ENCODE peak calls at places on chromosomes 16 and 17, in four cellular contexts. One of them, this sample, is unnamed.

GRCh38 chr16:67248401-67249177 is at the start of gene SLC9A5:
- DNase-seq in breast epithelium: no peak
- DNase-seq in body of pancreas: no peak
- DNase-seq in IMR-90: no peak
- DNase-seq in this sample: no peak

GRCh38 chr17:50689251-50689650 is 18.5 kb downstream of the ANKRD40 start:
- DNase-seq in breast epithelium: no peak
- DNase-seq in body of pancreas: no peak
- DNase-seq in IMR-90: peak; percentile 66
- DNase-seq in this sample: no peak

GRCh38 chr17:38456031-38456815 is 28.0 kb downstream of the ARHGAP23 start:
- DNase-seq in breast epithelium: no peak
- DNase-seq in body of pancreas: no peak
- DNase-seq in IMR-90: no peak
- DNase-seq in this sample: no peak

GRCh38 chr16:49562228-49562627 is 188.6 kb downstream of the C16orf78 start:
- DNase-seq in breast epithelium: no peak
- DNase-seq in body of pancreas: no peak
- DNase-seq in IMR-90: no peak
- DNase-seq in this sample: no peak

GRCh38 chr17:56440391-56440790 is 153.1 kb upstream of the NOG start:
- DNase-seq in breast epithelium: no peak
- DNase-seq in body of pancreas: no peak
- DNase-seq in IMR-90: peak; percentile 24
- DNase-seq in this sample: no peak

GRCh38 chr16:695355-696089 is 5.3 kb upstream of the WDR24 start:
- DNase-seq in breast epithelium: peak; percentile 74
- DNase-seq in body of pancreas: no peak
- DNase-seq in IMR-90: no peak
- DNase-seq in this sample: no peak

GRCh38 chr17:1126801-1127550 is 52.8 kb downstream of the ABR start:
- DNase-seq in breast epithelium: no peak
- DNase-seq in body of pancreas: no peak
- DNase-seq in IMR-90: no peak
- DNase-seq in this sample: no peak

GRCh38 chr16:61237804-61238485 is 798.3 kb downstream of the CDH8 start:
- DNase-seq in breast epithelium: no peak
- DNase-seq in body of pancreas: no peak
- DNase-seq in IMR-90: no peak
- DNase-seq in this sample: no peak

GRCh38 chr16:47848481-47849109 is 307.2 kb downstream of the ABCC12 start:
- DNase-seq in breast epithelium: no peak
- DNase-seq in body of pancreas: no peak
- DNase-seq in IMR-90: peak; percentile 55
- DNase-seq in this sample: no peak

GRCh38 chr17:258045-258734 is 76.7 kb upstream of the DOC2B start:
- DNase-seq in breast epithelium: peak; percentile 14
- DNase-seq in body of pancreas: no peak
- DNase-seq in IMR-90: no peak
- DNase-seq in this sample: no peak

GRCh38 chr17:7001562-7001961 is 5.7 kb downstream of the ALOX12 start:
- DNase-seq in breast epithelium: no peak
- DNase-seq in body of pancreas: no peak
- DNase-seq in IMR-90: no peak
- DNase-seq in this sample: no peak

GRCh38 chr16:29903579-29903978 is 3.3 kb downstream of the ASPHD1 start:
- DNase-seq in breast epithelium: no peak
- DNase-seq in body of pancreas: no peak
- DNase-seq in IMR-90: no peak
- DNase-seq in this sample: no peak

GRCh38 chr16:81158964-81159363 is 62.8 kb upstream of the GCSH start:
- DNase-seq in breast epithelium: no peak
- DNase-seq in body of pancreas: no peak
- DNase-seq in IMR-90: no peak
- DNase-seq in this sample: no peak

GRCh38 chr17:3762922-3763776 is 37.8 kb downstream of the ITGAE start:
- DNase-seq in breast epithelium: no peak
- DNase-seq in body of pancreas: no peak
- DNase-seq in IMR-90: no peak
- DNase-seq in this sample: no peak

GRCh38 chr16:7013990-7014389 is 318.7 kb upstream of the RBFOX1 start:
- DNase-seq in breast epithelium: no peak
- DNase-seq in body of pancreas: no peak
- DNase-seq in IMR-90: peak; percentile 5
- DNase-seq in this sample: no peak

GRCh38 chr16:7200320-7200719 is 132.3 kb upstream of the RBFOX1 start:
- DNase-seq in breast epithelium: no peak
- DNase-seq in body of pancreas: no peak
- DNase-seq in IMR-90: no peak
- DNase-seq in this sample: no peak

GRCh38 chr17:13777003-13777402 is 175.3 kb upstream of the HS3ST3A1 start:
- DNase-seq in breast epithelium: no peak
- DNase-seq in body of pancreas: no peak
- DNase-seq in IMR-90: no peak
- DNase-seq in this sample: no peak

GRCh38 chr16:84281077-84281476 is 13.6 kb upstream of the WFDC1 start:
- DNase-seq in breast epithelium: no peak
- DNase-seq in body of pancreas: no peak
- DNase-seq in IMR-90: peak; percentile 9
- DNase-seq in this sample: no peak

GRCh38 chr16:21301895-21302291 is 23.8 kb upstream of the CRYM start:
- DNase-seq in breast epithelium: no peak
- DNase-seq in body of pancreas: no peak
- DNase-seq in IMR-90: peak; percentile 8
- DNase-seq in this sample: no peak

GRCh38 chr16:21302454-21302853 is 24.4 kb upstream of the CRYM start:
- DNase-seq in breast epithelium: no peak
- DNase-seq in body of pancreas: no peak
- DNase-seq in IMR-90: peak; percentile 3
- DNase-seq in this sample: no peak

GRCh38 chr16:21300309-21301167 is 22.4 kb upstream of the CRYM start:
- DNase-seq in breast epithelium: peak; percentile 92
- DNase-seq in body of pancreas: peak; percentile 99
- DNase-seq in IMR-90: peak; percentile 100
- DNase-seq in this sample: peak; percentile 51

GRCh38 chr16:21301168-21301894 is 23.2 kb upstream of the CRYM start:
- DNase-seq in breast epithelium: peak; percentile 70
- DNase-seq in body of pancreas: peak; percentile 82
- DNase-seq in IMR-90: peak; percentile 61
- DNase-seq in this sample: no peak

GRCh38 chr16:21302898-21303528 is 24.9 kb upstream of the CRYM start:
- DNase-seq in breast epithelium: no peak
- DNase-seq in body of pancreas: no peak
- DNase-seq in IMR-90: peak; percentile 93
- DNase-seq in this sample: no peak
- H3K27ac ChIP-seq in breast epithelium: no peak overlapping the region
- H3K27ac ChIP-seq in body of pancreas: no peak overlapping the region
- H3K27ac ChIP-seq in IMR-90: no peak overlapping the region
- H3K27ac ChIP-seq in this sample: peak overlapping the region; percentile 90

DNA sequence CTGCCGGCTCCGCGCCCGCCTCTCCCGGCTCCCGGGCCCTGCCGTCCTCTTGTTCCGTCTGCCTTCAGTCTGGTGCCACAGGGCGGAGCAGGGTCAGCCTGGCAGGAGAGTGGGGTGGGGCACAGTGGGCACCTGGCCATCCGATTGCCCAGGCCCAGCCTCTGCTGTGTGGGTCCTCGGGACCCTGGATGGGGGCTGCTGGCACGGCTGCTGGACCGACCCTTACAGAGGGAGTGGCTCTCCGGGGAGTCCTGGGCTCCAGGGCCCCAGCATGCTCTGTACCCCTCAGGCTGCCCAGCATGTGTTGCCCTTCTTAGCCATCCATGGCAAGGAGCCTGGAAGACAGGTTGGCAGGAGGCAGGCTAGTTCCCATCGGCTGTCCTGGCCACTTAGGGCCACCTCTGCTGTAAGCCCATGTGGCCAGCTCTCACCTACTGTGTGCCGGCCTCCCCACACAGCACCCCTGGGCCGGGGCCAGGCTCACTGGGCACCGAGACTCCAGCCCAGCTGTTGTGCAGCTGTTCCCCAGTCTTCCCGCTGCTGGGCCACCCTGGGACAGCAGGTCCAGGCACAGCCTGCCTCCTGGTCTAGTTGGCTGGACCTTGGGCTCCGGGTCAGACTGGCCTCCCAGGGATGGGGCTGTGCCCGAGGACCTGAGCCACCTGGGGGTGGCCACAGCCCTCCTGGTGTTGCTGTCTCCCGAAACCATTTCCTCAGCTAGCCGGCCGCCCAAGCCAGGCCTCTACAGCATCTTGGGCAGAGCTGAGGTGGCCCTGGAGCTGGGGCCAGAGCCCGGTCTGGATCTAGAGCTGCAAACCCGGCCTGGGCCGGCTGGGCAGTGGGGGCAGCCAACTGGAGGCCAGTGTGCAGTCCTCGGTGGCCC is 24.9 kb downstream of the BAHCC1 start:
- DNase-seq in breast epithelium: no peak
- DNase-seq in body of pancreas: no peak
- DNase-seq in IMR-90: no peak
- DNase-seq in this sample: no peak
- H3K4me1 ChIP-seq in breast epithelium: peaks cover 42% of the 10 kb centered on the region
- H3K4me1 ChIP-seq in body of pancreas: peaks cover 68% of the 10 kb centered on the region
- H3K4me1 ChIP-seq in IMR-90: peaks cover 54% of the 10 kb centered on the region
- H3K4me1 ChIP-seq in this sample: peaks cover 78% of the 10 kb centered on the region

GRCh38 chr17:21301593-21302550 is 17.4 kb downstream of the MAP2K3 start:
- DNase-seq in breast epithelium: no peak
- DNase-seq in body of pancreas: no peak
- DNase-seq in IMR-90: no peak
- DNase-seq in this sample: no peak

GRCh38 chr17:21302711-21303425 is 18.4 kb downstream of the MAP2K3 start:
- DNase-seq in breast epithelium: no peak
- DNase-seq in body of pancreas: no peak
- DNase-seq in IMR-90: no peak
- DNase-seq in this sample: no peak

GRCh38 chr17:21298983-21299519 is 14.5 kb downstream of the MAP2K3 start:
- DNase-seq in breast epithelium: no peak
- DNase-seq in body of pancreas: no peak
- DNase-seq in IMR-90: no peak
- DNase-seq in this sample: no peak

GRCh38 chr17:21299981-21300600 is 15.6 kb downstream of the MAP2K3 start:
- DNase-seq in breast epithelium: no peak
- DNase-seq in body of pancreas: no peak
- DNase-seq in IMR-90: no peak
- DNase-seq in this sample: no peak

DNA sequence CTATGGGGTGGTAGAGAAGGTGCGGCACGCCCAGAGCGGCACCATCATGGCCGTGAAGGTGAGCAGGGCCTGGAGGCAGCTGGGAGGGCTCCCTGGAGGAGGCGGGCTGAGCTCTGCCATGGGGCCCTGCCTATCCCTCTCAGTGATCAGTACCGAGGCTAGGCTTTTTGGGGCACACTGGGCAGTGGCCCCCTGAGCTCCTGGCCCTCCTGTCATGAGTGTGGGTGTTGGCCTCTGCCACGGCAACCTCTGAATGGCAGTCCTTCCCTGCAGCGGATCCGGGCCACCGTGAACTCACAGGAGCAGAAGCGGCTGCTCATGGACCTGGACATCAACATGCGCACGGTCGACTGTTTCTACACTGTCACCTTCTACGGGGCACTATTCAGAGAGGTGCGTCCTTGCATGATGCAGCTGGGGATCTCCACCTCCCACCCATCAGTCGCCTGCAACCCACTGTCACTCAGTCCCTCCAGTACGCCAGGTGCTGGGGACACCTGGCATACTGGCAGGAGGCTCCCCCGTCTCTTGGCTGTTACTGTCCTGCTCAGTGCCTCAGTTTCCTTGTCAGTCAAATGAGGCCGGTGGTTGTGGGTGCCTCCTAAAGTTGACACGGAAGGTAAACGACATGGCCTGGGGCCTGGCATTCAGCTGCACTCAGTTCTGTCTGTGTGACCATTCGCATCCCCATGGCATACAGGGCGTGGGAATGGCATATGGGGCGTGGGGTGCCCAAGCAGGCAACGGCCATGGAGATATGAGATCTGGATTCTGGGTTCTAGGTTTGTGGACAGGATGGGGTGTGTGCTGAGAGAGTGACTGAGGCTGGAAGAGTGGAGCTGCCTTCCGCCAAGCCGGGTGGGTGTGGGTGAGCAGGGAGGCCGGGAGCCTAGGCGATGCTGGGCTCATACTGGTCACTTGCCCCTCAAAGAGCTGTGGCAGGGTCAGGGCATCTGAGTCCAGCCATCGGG is 16.4 kb downstream of the MAP2K3 start:
- DNase-seq in breast epithelium: no peak
- DNase-seq in body of pancreas: no peak
- DNase-seq in IMR-90: no peak
- DNase-seq in this sample: no peak
- H3K9me3 ChIP-seq in breast epithelium: no peaks in the 10 kb centered on the region
- H3K9me3 ChIP-seq in body of pancreas: no peaks in the 10 kb centered on the region
- H3K9me3 ChIP-seq in IMR-90: no peaks in the 10 kb centered on the region
- H3K9me3 ChIP-seq in this sample: no peaks in the 10 kb centered on the region

GRCh38 chr16:51147776-51148673 is 3.0 kb downstream of the SALL1 start:
- DNase-seq in breast epithelium: no peak
- DNase-seq in body of pancreas: no peak
- DNase-seq in IMR-90: no peak
- DNase-seq in this sample: no peak
- H3K27ac ChIP-seq in breast epithelium: no peak overlapping the region
- H3K27ac ChIP-seq in body of pancreas: no peak overlapping the region
- H3K27ac ChIP-seq in IMR-90: peak overlapping the region; percentile 46
- H3K27ac ChIP-seq in this sample: no peak overlapping the region

DNA sequence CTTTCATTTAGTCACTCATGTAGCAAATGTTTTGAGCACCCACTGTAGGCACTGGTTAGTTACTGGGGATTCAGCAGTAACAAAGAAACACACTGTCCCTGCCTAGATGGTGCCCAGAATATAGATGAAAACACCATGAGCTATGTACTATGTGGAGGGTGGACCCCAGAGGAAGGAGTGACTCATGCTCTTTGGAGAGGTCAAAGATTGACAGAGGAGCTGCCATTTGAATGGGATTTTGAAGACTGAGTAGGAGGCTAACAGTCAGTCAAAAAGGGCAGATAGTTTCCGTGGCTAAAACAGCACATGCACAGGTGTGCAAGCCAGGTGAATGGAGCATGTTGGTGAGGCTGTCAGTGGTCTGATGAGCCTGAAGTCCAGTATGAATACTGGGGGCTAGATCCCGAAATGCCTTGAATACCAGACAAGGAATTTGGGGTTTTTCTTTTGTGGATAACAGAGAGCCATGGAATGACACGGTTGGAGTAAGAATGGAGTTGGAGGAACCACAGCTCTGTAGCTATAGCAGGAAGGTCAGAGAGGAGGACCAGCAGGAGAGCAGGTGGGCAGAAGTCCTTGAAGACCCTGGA is 6.1 kb downstream of the IL21R start:
- DNase-seq in breast epithelium: no peak
- DNase-seq in body of pancreas: no peak
- DNase-seq in IMR-90: peak; percentile 65
- DNase-seq in this sample: no peak
- H3K4me1 ChIP-seq in breast epithelium: no peaks in the 10 kb centered on the region
- H3K4me1 ChIP-seq in body of pancreas: no peaks in the 10 kb centered on the region
- H3K4me1 ChIP-seq in IMR-90: peaks cover 9% of the 10 kb centered on the region
- H3K4me1 ChIP-seq in this sample: peaks cover 6% of the 10 kb centered on the region

GRCh38 chr16:10412935-10413601 is 27.2 kb downstream of the ATF7IP2 start:
- DNase-seq in breast epithelium: no peak
- DNase-seq in body of pancreas: no peak
- DNase-seq in IMR-90: no peak
- DNase-seq in this sample: no peak
- H3K9me3 ChIP-seq in breast epithelium: peaks cover 83% of the 10 kb centered on the region
- H3K9me3 ChIP-seq in body of pancreas: no peaks in the 10 kb centered on the region
- H3K9me3 ChIP-seq in IMR-90: peaks cover 10% of the 10 kb centered on the region
- H3K9me3 ChIP-seq in this sample: no peaks in the 10 kb centered on the region

GRCh38 chr16:18804540-18804939 is 3.2 kb upstream of the ARL6IP1 start:
- DNase-seq in breast epithelium: no peak
- DNase-seq in body of pancreas: no peak
- DNase-seq in IMR-90: no peak
- DNase-seq in this sample: no peak
- H3K27ac ChIP-seq in breast epithelium: no peak overlapping the region
- H3K27ac ChIP-seq in body of pancreas: no peak overlapping the region
- H3K27ac ChIP-seq in IMR-90: peak overlapping the region; percentile 25
- H3K27ac ChIP-seq in this sample: peak overlapping the region; percentile 4